ENCODE peak calls at places on chromosomes 12 and 14, in nine cellular contexts. One of them, this sample, is unnamed.

GRCh38 chr14:51602176-51602759 is 49.4 kb upstream of the FRMD6 start:
- DNase-seq in transverse colon: no peak
- DNase-seq in heart left ventricle: no peak
- DNase-seq in GM12892: no peak
- DNase-seq in tibial nerve: no peak
- DNase-seq in A549: no peak
- DNase-seq in right lobe of liver: no peak
- DNase-seq in Peyer's patch: no peak
- DNase-seq in uterus: no peak
- DNase-seq in this sample: no peak

GRCh38 chr12:62813031-62813829 is 121.7 kb downstream of the PPM1H start:
- DNase-seq in transverse colon: peak
- DNase-seq in heart left ventricle: peak
- DNase-seq in GM12892: no peak
- DNase-seq in tibial nerve: peak
- DNase-seq in A549: peak
- DNase-seq in right lobe of liver: peak
- DNase-seq in Peyer's patch: peak
- DNase-seq in uterus: peak
- DNase-seq in this sample: no peak

GRCh38 chr12:100995201-100995600 is 200.6 kb downstream of the ANO4 start:
- DNase-seq in transverse colon: no peak
- DNase-seq in heart left ventricle: no peak
- DNase-seq in GM12892: no peak
- DNase-seq in tibial nerve: no peak
- DNase-seq in A549: no peak
- DNase-seq in right lobe of liver: no peak
- DNase-seq in Peyer's patch: no peak
- DNase-seq in uterus: no peak
- DNase-seq in this sample: no peak

GRCh38 chr12:47737936-47738335 is 12.6 kb upstream of the ENDOU start:
- DNase-seq in transverse colon: no peak
- DNase-seq in heart left ventricle: peak
- DNase-seq in GM12892: no peak
- DNase-seq in tibial nerve: no peak
- DNase-seq in A549: no peak
- DNase-seq in right lobe of liver: no peak
- DNase-seq in Peyer's patch: no peak
- DNase-seq in uterus: peak
- DNase-seq in this sample: no peak

GRCh38 chr12:55824726-55825125 is 4.7 kb downstream of the DNAJC14 start:
- DNase-seq in transverse colon: no peak
- DNase-seq in heart left ventricle: no peak
- DNase-seq in GM12892: no peak
- DNase-seq in tibial nerve: no peak
- DNase-seq in A549: no peak
- DNase-seq in right lobe of liver: no peak
- DNase-seq in Peyer's patch: no peak
- DNase-seq in uterus: no peak
- DNase-seq in this sample: no peak

GRCh38 chr14:63544641-63545234 is 1.6 kb upstream of the PPP2R5E start:
- DNase-seq in transverse colon: no peak
- DNase-seq in heart left ventricle: no peak
- DNase-seq in GM12892: no peak
- DNase-seq in tibial nerve: no peak
- DNase-seq in A549: peak
- DNase-seq in right lobe of liver: no peak
- DNase-seq in Peyer's patch: no peak
- DNase-seq in uterus: no peak
- DNase-seq in this sample: no peak

GRCh38 chr14:78519863-78520262 is 349.7 kb downstream of the NRXN3 start:
- DNase-seq in transverse colon: peak
- DNase-seq in heart left ventricle: no peak
- DNase-seq in GM12892: no peak
- DNase-seq in tibial nerve: no peak
- DNase-seq in A549: no peak
- DNase-seq in right lobe of liver: no peak
- DNase-seq in Peyer's patch: no peak
- DNase-seq in uterus: no peak
- DNase-seq in this sample: no peak

GRCh38 chr14:97074456-97074855 is 277.3 kb downstream of the VRK1 start:
- DNase-seq in transverse colon: no peak
- DNase-seq in heart left ventricle: no peak
- DNase-seq in GM12892: no peak
- DNase-seq in tibial nerve: no peak
- DNase-seq in A549: no peak
- DNase-seq in right lobe of liver: no peak
- DNase-seq in Peyer's patch: no peak
- DNase-seq in uterus: no peak
- DNase-seq in this sample: no peak

GRCh38 chr12:4147051-4147481 is 126.5 kb upstream of the CCND2 start:
- DNase-seq in transverse colon: no peak
- DNase-seq in heart left ventricle: no peak
- DNase-seq in GM12892: no peak
- DNase-seq in tibial nerve: no peak
- DNase-seq in A549: no peak
- DNase-seq in right lobe of liver: no peak
- DNase-seq in Peyer's patch: no peak
- DNase-seq in uterus: no peak
- DNase-seq in this sample: no peak

GRCh38 chr12:33322519-33322918 is 117.1 kb downstream of the SYT10 start:
- DNase-seq in transverse colon: no peak
- DNase-seq in heart left ventricle: no peak
- DNase-seq in GM12892: no peak
- DNase-seq in tibial nerve: no peak
- DNase-seq in A549: peak
- DNase-seq in right lobe of liver: no peak
- DNase-seq in Peyer's patch: no peak
- DNase-seq in uterus: no peak
- DNase-seq in this sample: no peak

GRCh38 chr14:49852351-49853157 is at the start of gene NEMF:
- DNase-seq in transverse colon: peak
- DNase-seq in heart left ventricle: peak
- DNase-seq in GM12892: peak
- DNase-seq in tibial nerve: peak
- DNase-seq in A549: peak
- DNase-seq in right lobe of liver: peak
- DNase-seq in Peyer's patch: peak
- DNase-seq in uterus: peak
- DNase-seq in this sample: peak
- TF ChIP-seq POLR2A in transverse colon: peak
- TF ChIP-seq POLR2A in heart left ventricle: peak
- TF ChIP-seq POLR2A in GM12892: peak
- TF ChIP-seq POLR2A in tibial nerve: peak
- TF ChIP-seq POLR2A in A549: peak
- TF ChIP-seq POLR2A in right lobe of liver: peak
- TF ChIP-seq POLR2A in Peyer's patch: peak
- TF ChIP-seq POLR2A in uterus: peak
- TF ChIP-seq POLR2A in this sample: peak

GRCh38 chr12:26227376-26227775 is 32.0 kb downstream of the SSPN start:
- DNase-seq in transverse colon: no peak
- DNase-seq in heart left ventricle: no peak
- DNase-seq in GM12892: no peak
- DNase-seq in tibial nerve: no peak
- DNase-seq in A549: no peak
- DNase-seq in right lobe of liver: no peak
- DNase-seq in Peyer's patch: no peak
- DNase-seq in uterus: no peak
- DNase-seq in this sample: no peak

GRCh38 chr12:26226119-26226518 is 30.7 kb downstream of the SSPN start:
- DNase-seq in transverse colon: no peak
- DNase-seq in heart left ventricle: no peak
- DNase-seq in GM12892: no peak
- DNase-seq in tibial nerve: no peak
- DNase-seq in A549: no peak
- DNase-seq in right lobe of liver: no peak
- DNase-seq in Peyer's patch: no peak
- DNase-seq in uterus: no peak
- DNase-seq in this sample: no peak

GRCh38 chr12:26229910-26230309 is 34.5 kb downstream of the SSPN start:
- DNase-seq in transverse colon: no peak
- DNase-seq in heart left ventricle: no peak
- DNase-seq in GM12892: no peak
- DNase-seq in tibial nerve: no peak
- DNase-seq in A549: no peak
- DNase-seq in right lobe of liver: no peak
- DNase-seq in Peyer's patch: no peak
- DNase-seq in uterus: no peak
- DNase-seq in this sample: no peak

GRCh38 chr12:26224657-26225056 is 29.3 kb downstream of the SSPN start:
- DNase-seq in transverse colon: no peak
- DNase-seq in heart left ventricle: no peak
- DNase-seq in GM12892: no peak
- DNase-seq in tibial nerve: no peak
- DNase-seq in A549: no peak
- DNase-seq in right lobe of liver: no peak
- DNase-seq in Peyer's patch: no peak
- DNase-seq in uterus: no peak
- DNase-seq in this sample: no peak

DNA sequence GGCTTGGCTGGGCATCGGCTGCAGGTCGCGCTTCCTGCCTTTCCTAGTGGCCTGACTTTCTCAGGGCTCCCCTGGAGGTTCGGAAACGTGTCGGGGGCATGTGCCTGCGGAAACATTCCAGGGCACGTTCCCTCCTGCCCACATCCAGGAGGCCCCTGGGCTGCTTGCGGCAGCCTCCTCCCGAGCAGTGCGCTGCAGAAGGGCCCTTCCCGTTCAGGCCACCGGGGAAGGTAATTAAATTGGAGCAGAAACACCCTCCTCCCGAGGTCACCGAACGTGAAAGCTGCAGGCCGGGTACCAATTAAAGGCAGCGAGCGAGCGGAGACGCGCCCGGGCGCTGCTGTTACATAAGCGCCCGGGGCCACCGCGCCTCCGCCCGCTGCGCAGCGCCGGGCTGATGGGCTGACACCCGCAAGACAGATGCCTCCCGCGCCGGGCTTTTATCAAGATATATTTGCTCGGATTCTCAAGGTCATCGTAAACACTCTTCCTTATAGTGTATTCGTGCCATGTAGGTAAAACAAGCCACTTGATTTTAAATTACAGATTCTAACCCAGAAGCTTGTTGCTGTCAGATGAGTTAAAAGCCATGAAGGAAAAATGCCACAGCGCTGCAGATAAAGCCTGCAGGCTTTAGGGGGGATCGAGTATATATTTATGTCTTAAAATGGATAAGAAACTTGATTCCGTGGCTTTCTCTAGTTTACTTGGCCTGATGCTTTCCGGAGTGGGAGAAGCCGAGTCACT is 31.4 kb downstream of the SSPN start:
- DNase-seq in transverse colon: peak
- DNase-seq in heart left ventricle: peak
- DNase-seq in GM12892: no peak
- DNase-seq in tibial nerve: no peak
- DNase-seq in A549: no peak
- DNase-seq in right lobe of liver: no peak
- DNase-seq in Peyer's patch: no peak
- DNase-seq in uterus: peak
- DNase-seq in this sample: no peak
- TF ChIP-seq POLR2A in transverse colon: no peak
- TF ChIP-seq POLR2A in heart left ventricle: no peak
- TF ChIP-seq POLR2A in GM12892: no peak
- TF ChIP-seq POLR2A in tibial nerve: no peak
- TF ChIP-seq POLR2A in A549: no peak
- TF ChIP-seq POLR2A in right lobe of liver: no peak
- TF ChIP-seq POLR2A in Peyer's patch: no peak
- TF ChIP-seq POLR2A in uterus: no peak
- TF ChIP-seq POLR2A in this sample: no peak

GRCh38 chr14:33880330-33880729 is 70.5 kb downstream of the EGLN3 start:
- DNase-seq in transverse colon: no peak
- DNase-seq in heart left ventricle: no peak
- DNase-seq in GM12892: no peak
- DNase-seq in tibial nerve: no peak
- DNase-seq in A549: no peak
- DNase-seq in right lobe of liver: no peak
- DNase-seq in Peyer's patch: no peak
- DNase-seq in uterus: no peak
- DNase-seq in this sample: no peak

GRCh38 chr14:33871394-33871793 is 79.5 kb downstream of the EGLN3 start:
- DNase-seq in transverse colon: no peak
- DNase-seq in heart left ventricle: no peak
- DNase-seq in GM12892: no peak
- DNase-seq in tibial nerve: no peak
- DNase-seq in A549: no peak
- DNase-seq in right lobe of liver: no peak
- DNase-seq in Peyer's patch: no peak
- DNase-seq in uterus: no peak
- DNase-seq in this sample: no peak

GRCh38 chr14:33879684-33880286 is 71.1 kb downstream of the EGLN3 start:
- DNase-seq in transverse colon: no peak
- DNase-seq in heart left ventricle: no peak
- DNase-seq in GM12892: no peak
- DNase-seq in tibial nerve: no peak
- DNase-seq in A549: no peak
- DNase-seq in right lobe of liver: no peak
- DNase-seq in Peyer's patch: no peak
- DNase-seq in uterus: no peak
- DNase-seq in this sample: no peak

GRCh38 chr14:33876274-33876673 is 74.6 kb downstream of the EGLN3 start:
- DNase-seq in transverse colon: no peak
- DNase-seq in heart left ventricle: no peak
- DNase-seq in GM12892: no peak
- DNase-seq in tibial nerve: no peak
- DNase-seq in A549: no peak
- DNase-seq in right lobe of liver: no peak
- DNase-seq in Peyer's patch: no peak
- DNase-seq in uterus: no peak
- DNase-seq in this sample: no peak
- TF ChIP-seq POLR2A in transverse colon: no peak
- TF ChIP-seq POLR2A in heart left ventricle: no peak
- TF ChIP-seq POLR2A in GM12892: no peak
- TF ChIP-seq POLR2A in tibial nerve: no peak
- TF ChIP-seq POLR2A in A549: no peak
- TF ChIP-seq POLR2A in right lobe of liver: no peak
- TF ChIP-seq POLR2A in Peyer's patch: no peak
- TF ChIP-seq POLR2A in uterus: no peak
- TF ChIP-seq POLR2A in this sample: no peak

DNA sequence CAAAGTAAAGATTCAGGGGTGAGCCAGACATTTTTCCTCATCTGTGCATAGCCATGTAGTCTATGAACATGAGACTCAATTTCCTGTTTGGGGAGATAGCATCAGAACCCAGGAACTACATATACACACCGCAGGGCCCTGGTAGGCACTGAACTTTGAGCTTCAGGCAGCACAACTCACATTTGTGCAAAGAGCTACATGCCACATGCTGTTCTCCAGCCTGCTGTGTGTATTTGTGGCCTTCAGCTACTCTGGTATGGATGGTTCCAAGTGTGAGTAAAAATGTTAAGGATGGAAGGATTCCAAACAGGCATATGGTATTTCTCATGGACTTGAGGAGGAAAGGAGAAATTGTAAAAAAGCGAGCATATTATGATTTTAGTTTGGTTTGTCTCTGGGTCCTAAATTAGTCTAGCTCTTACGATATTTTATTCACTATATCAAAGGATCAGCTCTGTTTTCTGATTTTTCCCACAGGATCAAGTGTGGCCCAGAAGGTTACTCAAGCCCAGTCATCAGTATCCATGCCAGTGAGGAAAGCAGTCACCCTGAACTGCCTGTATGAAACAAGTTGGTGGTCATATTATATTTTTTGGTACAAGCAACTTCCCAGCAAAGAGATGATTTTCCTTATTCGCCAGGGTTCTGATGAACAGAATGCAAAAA is 422.4 kb upstream of the OR4E1 start:
- DNase-seq in transverse colon: no peak
- DNase-seq in heart left ventricle: no peak
- DNase-seq in GM12892: no peak
- DNase-seq in tibial nerve: no peak
- DNase-seq in A549: no peak
- DNase-seq in right lobe of liver: no peak
- DNase-seq in Peyer's patch: no peak
- DNase-seq in uterus: no peak
- DNase-seq in this sample: no peak
- TF ChIP-seq POLR2A in transverse colon: no peak
- TF ChIP-seq POLR2A in heart left ventricle: no peak
- TF ChIP-seq POLR2A in GM12892: no peak
- TF ChIP-seq POLR2A in tibial nerve: no peak
- TF ChIP-seq POLR2A in A549: no peak
- TF ChIP-seq POLR2A in right lobe of liver: no peak
- TF ChIP-seq POLR2A in Peyer's patch: no peak
- TF ChIP-seq POLR2A in uterus: no peak
- TF ChIP-seq POLR2A in this sample: no peak